ENCODE peak calls at places on chromosome 17, in eight cellular contexts. One of them, this sample, is unnamed.

GRCh38 chr17:74499992-74500391 is 31.3 kb downstream of the CD300LB start:
- DNase-seq in fibroblast of the aortic adventitia: no peak
- DNase-seq in HTR-8/SVneo: no peak
- DNase-seq in caudate nucleus: no peak
- DNase-seq in cerebellar cortex: no peak
- DNase-seq in mucosa of descending colon: no peak
- DNase-seq in B cell: no peak
- DNase-seq in AML-193: no peak
- DNase-seq in this sample: no peak

GRCh38 chr17:20157078-20157360 is 147.9 kb downstream of the SPECC1 start:
- DNase-seq in AML-193: no peak
- DNase-seq in B cell: peak
- DNase-seq in HTR-8/SVneo: no peak
- DNase-seq in mucosa of descending colon: no peak
- DNase-seq in caudate nucleus: no peak
- DNase-seq in cerebellar cortex: no peak
- DNase-seq in fibroblast of the aortic adventitia: no peak
- DNase-seq in this sample: no peak

GRCh38 chr17:78346605-78347250 is 13.1 kb downstream of the SOCS3 start:
- DNase-seq in AML-193: no peak
- DNase-seq in cerebellar cortex: no peak
- DNase-seq in mucosa of descending colon: no peak
- DNase-seq in B cell: no peak
- DNase-seq in fibroblast of the aortic adventitia: no peak
- DNase-seq in HTR-8/SVneo: no peak
- DNase-seq in caudate nucleus: no peak
- DNase-seq in this sample: no peak

GRCh38 chr17:7236808-7237207 is 2.4 kb downstream of the PHF23 start:
- DNase-seq in AML-193: no peak
- DNase-seq in cerebellar cortex: no peak
- DNase-seq in HTR-8/SVneo: no peak
- DNase-seq in mucosa of descending colon: no peak
- DNase-seq in caudate nucleus: no peak
- DNase-seq in B cell: no peak
- DNase-seq in fibroblast of the aortic adventitia: no peak
- DNase-seq in this sample: no peak

GRCh38 chr17:79340771-79341528 is 266.3 kb downstream of the ENGASE start:
- DNase-seq in HTR-8/SVneo: no peak
- DNase-seq in caudate nucleus: no peak
- DNase-seq in mucosa of descending colon: no peak
- DNase-seq in fibroblast of the aortic adventitia: no peak
- DNase-seq in AML-193: no peak
- DNase-seq in B cell: peak
- DNase-seq in cerebellar cortex: no peak
- DNase-seq in this sample: no peak

GRCh38 chr17:62014526-62014925 is 50.6 kb downstream of the MED13 start:
- DNase-seq in AML-193: no peak
- DNase-seq in B cell: no peak
- DNase-seq in HTR-8/SVneo: no peak
- DNase-seq in mucosa of descending colon: no peak
- DNase-seq in caudate nucleus: no peak
- DNase-seq in fibroblast of the aortic adventitia: no peak
- DNase-seq in cerebellar cortex: no peak
- DNase-seq in this sample: no peak

GRCh38 chr17:43316522-43317142 is 82.2 kb upstream of the ARL4D start:
- DNase-seq in AML-193: no peak
- DNase-seq in HTR-8/SVneo: no peak
- DNase-seq in cerebellar cortex: peak
- DNase-seq in fibroblast of the aortic adventitia: peak
- DNase-seq in caudate nucleus: no peak
- DNase-seq in mucosa of descending colon: no peak
- DNase-seq in B cell: peak
- DNase-seq in this sample: no peak

GRCh38 chr17:81895400-81895799 is 3.9 kb downstream of the ANAPC11 start:
- DNase-seq in HTR-8/SVneo: no peak
- DNase-seq in B cell: no peak
- DNase-seq in fibroblast of the aortic adventitia: no peak
- DNase-seq in AML-193: no peak
- DNase-seq in mucosa of descending colon: no peak
- DNase-seq in cerebellar cortex: no peak
- DNase-seq in caudate nucleus: no peak
- DNase-seq in this sample: no peak

GRCh38 chr17:2398655-2399571 is 1.9 kb downstream of the MNT start:
- DNase-seq in mucosa of descending colon: peak
- DNase-seq in AML-193: peak
- DNase-seq in HTR-8/SVneo: peak
- DNase-seq in fibroblast of the aortic adventitia: peak
- DNase-seq in B cell: peak
- DNase-seq in caudate nucleus: no peak
- DNase-seq in cerebellar cortex: peak
- DNase-seq in this sample: peak

GRCh38 chr17:49018116-49018612 is 21.0 kb downstream of the IGF2BP1 start:
- DNase-seq in AML-193: no peak
- DNase-seq in mucosa of descending colon: no peak
- DNase-seq in fibroblast of the aortic adventitia: no peak
- DNase-seq in B cell: no peak
- DNase-seq in HTR-8/SVneo: no peak
- DNase-seq in caudate nucleus: no peak
- DNase-seq in cerebellar cortex: no peak
- DNase-seq in this sample: no peak

GRCh38 chr17:39845052-39845976 is 18.8 kb downstream of the IKZF3 start:
- DNase-seq in AML-193: no peak
- DNase-seq in mucosa of descending colon: no peak
- DNase-seq in fibroblast of the aortic adventitia: no peak
- DNase-seq in HTR-8/SVneo: no peak
- DNase-seq in cerebellar cortex: no peak
- DNase-seq in B cell: no peak
- DNase-seq in caudate nucleus: no peak
- DNase-seq in this sample: no peak

GRCh38 chr17:67116045-67116575 is 71.8 kb downstream of the CACNG1 start:
- DNase-seq in B cell: no peak
- DNase-seq in fibroblast of the aortic adventitia: no peak
- DNase-seq in caudate nucleus: no peak
- DNase-seq in cerebellar cortex: no peak
- DNase-seq in AML-193: no peak
- DNase-seq in mucosa of descending colon: no peak
- DNase-seq in HTR-8/SVneo: no peak
- DNase-seq in this sample: no peak

GRCh38 chr17:21289902-21290571 is 5.5 kb downstream of the MAP2K3 start:
- DNase-seq in caudate nucleus: no peak
- DNase-seq in B cell: no peak
- DNase-seq in mucosa of descending colon: no peak
- DNase-seq in HTR-8/SVneo: no peak
- DNase-seq in cerebellar cortex: peak
- DNase-seq in fibroblast of the aortic adventitia: peak
- DNase-seq in AML-193: no peak
- DNase-seq in this sample: no peak

GRCh38 chr17:75994802-75995350 is 5.8 kb upstream of the CDK3 start:
- DNase-seq in fibroblast of the aortic adventitia: no peak
- DNase-seq in B cell: no peak
- DNase-seq in AML-193: no peak
- DNase-seq in mucosa of descending colon: no peak
- DNase-seq in cerebellar cortex: no peak
- DNase-seq in caudate nucleus: no peak
- DNase-seq in HTR-8/SVneo: no peak
- DNase-seq in this sample: no peak

GRCh38 chr17:2144701-2145100 is 89.8 kb downstream of the HIC1 start:
- DNase-seq in B cell: no peak
- DNase-seq in caudate nucleus: no peak
- DNase-seq in HTR-8/SVneo: no peak
- DNase-seq in mucosa of descending colon: no peak
- DNase-seq in fibroblast of the aortic adventitia: no peak
- DNase-seq in cerebellar cortex: no peak
- DNase-seq in AML-193: no peak
- DNase-seq in this sample: no peak

GRCh38 chr17:66319226-66319625 is 16.8 kb downstream of the PRKCA start:
- DNase-seq in AML-193: no peak
- DNase-seq in caudate nucleus: no peak
- DNase-seq in mucosa of descending colon: no peak
- DNase-seq in B cell: no peak
- DNase-seq in cerebellar cortex: no peak
- DNase-seq in fibroblast of the aortic adventitia: no peak
- DNase-seq in HTR-8/SVneo: no peak
- DNase-seq in this sample: no peak

GRCh38 chr17:47649972-47650524 is 329 bp downstream of the KPNB1 start:
- DNase-seq in AML-193: no peak
- DNase-seq in caudate nucleus: no peak
- DNase-seq in B cell: peak
- DNase-seq in mucosa of descending colon: no peak
- DNase-seq in fibroblast of the aortic adventitia: no peak
- DNase-seq in HTR-8/SVneo: peak
- DNase-seq in cerebellar cortex: no peak
- DNase-seq in this sample: no peak

GRCh38 chr17:9594065-9594464 is 17.6 kb downstream of the CFAP52 start:
- DNase-seq in fibroblast of the aortic adventitia: no peak
- DNase-seq in AML-193: no peak
- DNase-seq in HTR-8/SVneo: no peak
- DNase-seq in cerebellar cortex: peak
- DNase-seq in mucosa of descending colon: no peak
- DNase-seq in B cell: no peak
- DNase-seq in caudate nucleus: no peak
- DNase-seq in this sample: no peak

GRCh38 chr17:36936455-36936934 is 780 bp upstream of the LHX1 start:
- DNase-seq in B cell: peak
- DNase-seq in fibroblast of the aortic adventitia: no peak
- DNase-seq in cerebellar cortex: peak
- DNase-seq in caudate nucleus: no peak
- DNase-seq in mucosa of descending colon: no peak
- DNase-seq in AML-193: no peak
- DNase-seq in HTR-8/SVneo: no peak
- DNase-seq in this sample: no peak

GRCh38 chr17:39139137-39139516 is 12.3 kb downstream of the PLXDC1 start:
- DNase-seq in cerebellar cortex: no peak
- DNase-seq in mucosa of descending colon: no peak
- DNase-seq in HTR-8/SVneo: peak
- DNase-seq in AML-193: no peak
- DNase-seq in caudate nucleus: no peak
- DNase-seq in fibroblast of the aortic adventitia: peak
- DNase-seq in B cell: no peak
- DNase-seq in this sample: no peak

GRCh38 chr17:58789160-58789559 is 33.5 kb downstream of the PPM1E start:
- DNase-seq in B cell: no peak
- DNase-seq in HTR-8/SVneo: no peak
- DNase-seq in mucosa of descending colon: no peak
- DNase-seq in fibroblast of the aortic adventitia: no peak
- DNase-seq in AML-193: no peak
- DNase-seq in cerebellar cortex: no peak
- DNase-seq in caudate nucleus: no peak
- DNase-seq in this sample: no peak

GRCh38 chr17:67452681-67453554 is 75.8 kb downstream of the PITPNC1 start:
- DNase-seq in caudate nucleus: no peak
- DNase-seq in HTR-8/SVneo: no peak
- DNase-seq in mucosa of descending colon: no peak
- DNase-seq in AML-193: no peak
- DNase-seq in B cell: no peak
- DNase-seq in fibroblast of the aortic adventitia: no peak
- DNase-seq in cerebellar cortex: no peak
- DNase-seq in this sample: no peak

GRCh38 chr17:46756861-46757260 is 61.6 kb downstream of the WNT3 start:
- DNase-seq in cerebellar cortex: no peak
- DNase-seq in B cell: no peak
- DNase-seq in fibroblast of the aortic adventitia: no peak
- DNase-seq in caudate nucleus: no peak
- DNase-seq in AML-193: no peak
- DNase-seq in mucosa of descending colon: no peak
- DNase-seq in HTR-8/SVneo: no peak
- DNase-seq in this sample: no peak

GRCh38 chr17:57577751-57578607 is 167.1 kb downstream of the CCDC182 start:
- DNase-seq in caudate nucleus: no peak
- DNase-seq in AML-193: no peak
- DNase-seq in HTR-8/SVneo: no peak
- DNase-seq in mucosa of descending colon: peak
- DNase-seq in fibroblast of the aortic adventitia: peak
- DNase-seq in B cell: no peak
- DNase-seq in cerebellar cortex: no peak
- DNase-seq in this sample: no peak

GRCh38 chr17:20281860-20282259 is 185.5 kb downstream of the LGALS9B start:
- DNase-seq in B cell: no peak
- DNase-seq in caudate nucleus: peak
- DNase-seq in fibroblast of the aortic adventitia: no peak
- DNase-seq in AML-193: no peak
- DNase-seq in mucosa of descending colon: peak
- DNase-seq in HTR-8/SVneo: no peak
- DNase-seq in cerebellar cortex: no peak
- DNase-seq in this sample: no peak

GRCh38 chr17:34503804-34504203 is 75.6 kb upstream of the TMEM132E start:
- DNase-seq in cerebellar cortex: no peak
- DNase-seq in B cell: no peak
- DNase-seq in HTR-8/SVneo: no peak
- DNase-seq in AML-193: no peak
- DNase-seq in fibroblast of the aortic adventitia: no peak
- DNase-seq in mucosa of descending colon: peak
- DNase-seq in caudate nucleus: no peak
- DNase-seq in this sample: no peak

GRCh38 chr17:18371455-18371854 is 6.1 kb upstream of the EVPLL start:
- DNase-seq in cerebellar cortex: no peak
- DNase-seq in HTR-8/SVneo: no peak
- DNase-seq in B cell: no peak
- DNase-seq in AML-193: no peak
- DNase-seq in fibroblast of the aortic adventitia: no peak
- DNase-seq in mucosa of descending colon: no peak
- DNase-seq in caudate nucleus: no peak
- DNase-seq in this sample: no peak

GRCh38 chr17:17819561-17819995 is 17.2 kb downstream of the SREBF1 start:
- DNase-seq in cerebellar cortex: peak
- DNase-seq in HTR-8/SVneo: peak
- DNase-seq in fibroblast of the aortic adventitia: peak
- DNase-seq in B cell: no peak
- DNase-seq in mucosa of descending colon: peak
- DNase-seq in AML-193: peak
- DNase-seq in caudate nucleus: no peak
- DNase-seq in this sample: peak

GRCh38 chr17:55584055-55584685 is 72.9 kb upstream of the SMIM36 start:
- DNase-seq in cerebellar cortex: no peak
- DNase-seq in mucosa of descending colon: no peak
- DNase-seq in HTR-8/SVneo: no peak
- DNase-seq in AML-193: peak
- DNase-seq in fibroblast of the aortic adventitia: peak
- DNase-seq in B cell: no peak
- DNase-seq in caudate nucleus: no peak
- DNase-seq in this sample: no peak

GRCh38 chr17:41595585-41595984 is 8.9 kb upstream of the KRT14 start:
- DNase-seq in AML-193: no peak
- DNase-seq in cerebellar cortex: no peak
- DNase-seq in caudate nucleus: no peak
- DNase-seq in B cell: no peak
- DNase-seq in mucosa of descending colon: no peak
- DNase-seq in HTR-8/SVneo: no peak
- DNase-seq in fibroblast of the aortic adventitia: no peak
- DNase-seq in this sample: no peak

GRCh38 chr17:40019140-40019991 is 4.1 kb downstream of the CSF3 start:
- DNase-seq in caudate nucleus: no peak
- DNase-seq in cerebellar cortex: no peak
- DNase-seq in mucosa of descending colon: no peak
- DNase-seq in HTR-8/SVneo: no peak
- DNase-seq in AML-193: no peak
- DNase-seq in B cell: no peak
- DNase-seq in fibroblast of the aortic adventitia: peak
- DNase-seq in this sample: no peak

GRCh38 chr17:65371702-65372101 is 189.7 kb downstream of the AXIN2 start:
- DNase-seq in mucosa of descending colon: peak
- DNase-seq in caudate nucleus: no peak
- DNase-seq in fibroblast of the aortic adventitia: no peak
- DNase-seq in HTR-8/SVneo: no peak
- DNase-seq in AML-193: no peak
- DNase-seq in cerebellar cortex: no peak
- DNase-seq in B cell: no peak
- DNase-seq in this sample: no peak

GRCh38 chr17:72136692-72137550 is 16.1 kb downstream of the SOX9 start:
- DNase-seq in mucosa of descending colon: no peak
- DNase-seq in B cell: no peak
- DNase-seq in cerebellar cortex: no peak
- DNase-seq in AML-193: no peak
- DNase-seq in HTR-8/SVneo: no peak
- DNase-seq in fibroblast of the aortic adventitia: peak
- DNase-seq in caudate nucleus: no peak
- DNase-seq in this sample: no peak

GRCh38 chr17:72597354-72598087 is 476.7 kb downstream of the SOX9 start:
- DNase-seq in fibroblast of the aortic adventitia: no peak
- DNase-seq in cerebellar cortex: no peak
- DNase-seq in AML-193: no peak
- DNase-seq in caudate nucleus: no peak
- DNase-seq in mucosa of descending colon: no peak
- DNase-seq in B cell: no peak
- DNase-seq in HTR-8/SVneo: no peak
- DNase-seq in this sample: no peak